ENCODE peak calls at places on chromosomes 7 and 10, in seven cellular contexts. One of them, this sample, is unnamed.
A peak's percentile ranks its signal among the peaks of the same experiment; 100 is the strongest.

GRCh38 chr7:43484678-43485355 is 98.1 kb upstream of the STK17A start:
- DNase-seq in astrocyte of the cerebellum: no peak
- DNase-seq in SK-N-SH: no peak
- DNase-seq in sigmoid colon: no peak
- DNase-seq in activated T-cell treated with anti-CD3 and anti-CD28 coated beads for 1 hour: no peak
- DNase-seq in cardiac septum: no peak
- DNase-seq in endothelial cell of umbilical vein: no peak
- DNase-seq in this sample: no peak

GRCh38 chr7:35258891-35259537 is 5.1 kb upstream of the TBX20 start:
- DNase-seq in SK-N-SH: no peak
- DNase-seq in cardiac septum: no peak
- DNase-seq in endothelial cell of umbilical vein: no peak
- DNase-seq in astrocyte of the cerebellum: no peak
- DNase-seq in sigmoid colon: no peak
- DNase-seq in activated T-cell treated with anti-CD3 and anti-CD28 coated beads for 1 hour: no peak
- DNase-seq in this sample: peak; percentile 28

GRCh38 chr7:31958216-31958615 is 112.0 kb downstream of the PDE1C start:
- DNase-seq in activated T-cell treated with anti-CD3 and anti-CD28 coated beads for 1 hour: no peak
- DNase-seq in cardiac septum: no peak
- DNase-seq in SK-N-SH: no peak
- DNase-seq in astrocyte of the cerebellum: no peak
- DNase-seq in endothelial cell of umbilical vein: no peak
- DNase-seq in sigmoid colon: no peak
- DNase-seq in this sample: no peak

GRCh38 chr7:38594931-38595330 is 36.2 kb downstream of the AMPH start:
- DNase-seq in SK-N-SH: no peak
- DNase-seq in activated T-cell treated with anti-CD3 and anti-CD28 coated beads for 1 hour: no peak
- DNase-seq in sigmoid colon: no peak
- DNase-seq in cardiac septum: no peak
- DNase-seq in astrocyte of the cerebellum: no peak
- DNase-seq in endothelial cell of umbilical vein: no peak
- DNase-seq in this sample: no peak

GRCh38 chr7:118918556-118918955 is 694.1 kb downstream of the ANKRD7 start:
- DNase-seq in cardiac septum: no peak
- DNase-seq in sigmoid colon: no peak
- DNase-seq in SK-N-SH: peak; percentile 1
- DNase-seq in astrocyte of the cerebellum: peak; percentile 5
- DNase-seq in activated T-cell treated with anti-CD3 and anti-CD28 coated beads for 1 hour: no peak
- DNase-seq in endothelial cell of umbilical vein: no peak
- DNase-seq in this sample: peak; percentile 20

GRCh38 chr7:115707236-115707635 is 323.3 kb downstream of the TFEC start:
- DNase-seq in endothelial cell of umbilical vein: peak; percentile 8
- DNase-seq in cardiac septum: no peak
- DNase-seq in sigmoid colon: no peak
- DNase-seq in SK-N-SH: no peak
- DNase-seq in activated T-cell treated with anti-CD3 and anti-CD28 coated beads for 1 hour: no peak
- DNase-seq in astrocyte of the cerebellum: no peak
- DNase-seq in this sample: peak; percentile 36

GRCh38 chr7:131769241-131769640 is 212.8 kb upstream of the PODXL start:
- DNase-seq in activated T-cell treated with anti-CD3 and anti-CD28 coated beads for 1 hour: no peak
- DNase-seq in sigmoid colon: no peak
- DNase-seq in astrocyte of the cerebellum: no peak
- DNase-seq in endothelial cell of umbilical vein: no peak
- DNase-seq in cardiac septum: no peak
- DNase-seq in SK-N-SH: no peak
- DNase-seq in this sample: no peak

GRCh38 chr7:24756989-24757798 is at the start of gene GSDME:
- DNase-seq in SK-N-SH: peak; percentile 96
- DNase-seq in astrocyte of the cerebellum: no peak
- DNase-seq in cardiac septum: no peak
- DNase-seq in endothelial cell of umbilical vein: peak; percentile 63
- DNase-seq in activated T-cell treated with anti-CD3 and anti-CD28 coated beads for 1 hour: peak; percentile 2
- DNase-seq in sigmoid colon: peak; percentile 80
- DNase-seq in this sample: peak; percentile 74

GRCh38 chr10:114825513-114826253 is 4.1 kb downstream of the FHIP2A start:
- DNase-seq in SK-N-SH: no peak
- DNase-seq in sigmoid colon: no peak
- DNase-seq in endothelial cell of umbilical vein: peak; percentile 64
- DNase-seq in astrocyte of the cerebellum: peak; percentile 43
- DNase-seq in cardiac septum: no peak
- DNase-seq in activated T-cell treated with anti-CD3 and anti-CD28 coated beads for 1 hour: no peak
- DNase-seq in this sample: no peak

GRCh38 chr7:80060218-80060806 is 74.3 kb upstream of the GNAI1 start:
- DNase-seq in sigmoid colon: no peak
- DNase-seq in SK-N-SH: peak; percentile 44
- DNase-seq in endothelial cell of umbilical vein: peak; percentile 81
- DNase-seq in astrocyte of the cerebellum: peak; percentile 72
- DNase-seq in cardiac septum: no peak
- DNase-seq in activated T-cell treated with anti-CD3 and anti-CD28 coated beads for 1 hour: no peak
- DNase-seq in this sample: peak; percentile 30

GRCh38 chr7:159051916-159052315 is 92.8 kb downstream of the VIPR2 start:
- DNase-seq in astrocyte of the cerebellum: no peak
- DNase-seq in activated T-cell treated with anti-CD3 and anti-CD28 coated beads for 1 hour: no peak
- DNase-seq in SK-N-SH: no peak
- DNase-seq in cardiac septum: no peak
- DNase-seq in endothelial cell of umbilical vein: no peak
- DNase-seq in sigmoid colon: no peak
- DNase-seq in this sample: no peak

GRCh38 chr10:34430685-34431084 is 384.4 kb downstream of the PARD3 start:
- DNase-seq in sigmoid colon: no peak
- DNase-seq in astrocyte of the cerebellum: no peak
- DNase-seq in SK-N-SH: no peak
- DNase-seq in activated T-cell treated with anti-CD3 and anti-CD28 coated beads for 1 hour: no peak
- DNase-seq in endothelial cell of umbilical vein: peak; percentile 74
- DNase-seq in cardiac septum: no peak
- DNase-seq in this sample: no peak

GRCh38 chr7:142125576-142125975 is 14.1 kb downstream of the MGAM2 start:
- DNase-seq in sigmoid colon: no peak
- DNase-seq in SK-N-SH: no peak
- DNase-seq in activated T-cell treated with anti-CD3 and anti-CD28 coated beads for 1 hour: no peak
- DNase-seq in cardiac septum: no peak
- DNase-seq in endothelial cell of umbilical vein: no peak
- DNase-seq in astrocyte of the cerebellum: no peak
- DNase-seq in this sample: no peak

GRCh38 chr10:23442936-23443335 is 4.1 kb downstream of the OTUD1 start:
- DNase-seq in cardiac septum: no peak
- DNase-seq in astrocyte of the cerebellum: peak; percentile 60
- DNase-seq in SK-N-SH: no peak
- DNase-seq in sigmoid colon: no peak
- DNase-seq in activated T-cell treated with anti-CD3 and anti-CD28 coated beads for 1 hour: no peak
- DNase-seq in endothelial cell of umbilical vein: no peak
- DNase-seq in this sample: no peak

GRCh38 chr7:37491919-37492694 is 43.4 kb upstream of the ELMO1 start:
- DNase-seq in endothelial cell of umbilical vein: no peak
- DNase-seq in SK-N-SH: no peak
- DNase-seq in activated T-cell treated with anti-CD3 and anti-CD28 coated beads for 1 hour: no peak
- DNase-seq in astrocyte of the cerebellum: no peak
- DNase-seq in sigmoid colon: no peak
- DNase-seq in cardiac septum: no peak
- DNase-seq in this sample: no peak

GRCh38 chr10:73655990-73656298 is at the start of gene SYNPO2L:
- DNase-seq in activated T-cell treated with anti-CD3 and anti-CD28 coated beads for 1 hour: no peak
- DNase-seq in endothelial cell of umbilical vein: no peak
- DNase-seq in SK-N-SH: no peak
- DNase-seq in astrocyte of the cerebellum: no peak
- DNase-seq in cardiac septum: peak; percentile 83
- DNase-seq in sigmoid colon: no peak
- DNase-seq in this sample: no peak

GRCh38 chr10:131187886-131188285 is 123.6 kb downstream of the TCERG1L start:
- DNase-seq in sigmoid colon: no peak
- DNase-seq in endothelial cell of umbilical vein: no peak
- DNase-seq in cardiac septum: no peak
- DNase-seq in SK-N-SH: no peak
- DNase-seq in activated T-cell treated with anti-CD3 and anti-CD28 coated beads for 1 hour: no peak
- DNase-seq in astrocyte of the cerebellum: no peak
- DNase-seq in this sample: no peak

GRCh38 chr7:95246935-95247370 is 77.4 kb downstream of the PON1 start:
- DNase-seq in SK-N-SH: peak; percentile 55
- DNase-seq in sigmoid colon: peak; percentile 70
- DNase-seq in astrocyte of the cerebellum: peak; percentile 80
- DNase-seq in cardiac septum: no peak
- DNase-seq in endothelial cell of umbilical vein: peak; percentile 71
- DNase-seq in activated T-cell treated with anti-CD3 and anti-CD28 coated beads for 1 hour: no peak
- DNase-seq in this sample: peak; percentile 68